ENCODE peak calls at places on chromosomes 2 and 18, in four cellular contexts. One of them, this sample, is unnamed.

GRCh38 chr18:68797901-68798300 is at the start of gene CCDC102B:
- DNase-seq in G401: no peak
- DNase-seq in activated gamma-delta T cell: no peak
- DNase-seq in dermis blood vessel endothelial cell: peak
- DNase-seq in this sample: no peak

GRCh38 chr2:227163998-227164744 is at the start of the genes COL4A3 and COL4A4:
- DNase-seq in activated gamma-delta T cell: no peak
- DNase-seq in dermis blood vessel endothelial cell: no peak
- DNase-seq in G401: no peak
- DNase-seq in this sample: peak

GRCh38 chr2:197248623-197249022 is 62.0 kb downstream of the ANKRD44 start:
- DNase-seq in G401: no peak
- DNase-seq in dermis blood vessel endothelial cell: no peak
- DNase-seq in activated gamma-delta T cell: no peak
- DNase-seq in this sample: no peak

GRCh38 chr2:190835303-190835930 is 45.2 kb upstream of the GLS start:
- DNase-seq in dermis blood vessel endothelial cell: peak
- DNase-seq in G401: no peak
- DNase-seq in activated gamma-delta T cell: no peak
- DNase-seq in this sample: no peak

GRCh38 chr2:112749755-112750559 is 14.5 kb downstream of the CKAP2L start:
- DNase-seq in activated gamma-delta T cell: peak
- DNase-seq in G401: peak
- DNase-seq in dermis blood vessel endothelial cell: peak
- DNase-seq in this sample: peak

GRCh38 chr2:118322381-118322780 is 234.1 kb downstream of the INSIG2 start:
- DNase-seq in dermis blood vessel endothelial cell: no peak
- DNase-seq in G401: no peak
- DNase-seq in activated gamma-delta T cell: no peak
- DNase-seq in this sample: no peak

GRCh38 chr2:19955544-19956422 is 34.1 kb downstream of the WDR35 start:
- DNase-seq in dermis blood vessel endothelial cell: peak
- DNase-seq in G401: peak
- DNase-seq in activated gamma-delta T cell: no peak
- DNase-seq in this sample: no peak

GRCh38 chr2:147760984-147761383 is 83.8 kb upstream of the ACVR2A start:
- DNase-seq in G401: no peak
- DNase-seq in dermis blood vessel endothelial cell: no peak
- DNase-seq in activated gamma-delta T cell: no peak
- DNase-seq in this sample: no peak

GRCh38 chr2:223944166-223944703 is 900 bp downstream of the WDFY1 start:
- DNase-seq in dermis blood vessel endothelial cell: peak
- DNase-seq in G401: peak
- DNase-seq in activated gamma-delta T cell: peak
- DNase-seq in this sample: peak

GRCh38 chr2:111705711-111706323 is 178.2 kb downstream of the ANAPC1 start:
- DNase-seq in activated gamma-delta T cell: no peak
- DNase-seq in G401: no peak
- DNase-seq in dermis blood vessel endothelial cell: peak
- DNase-seq in this sample: no peak

GRCh38 chr18:59631583-59632181 is 65.5 kb downstream of the CCBE1 start:
- DNase-seq in G401: no peak
- DNase-seq in activated gamma-delta T cell: no peak
- DNase-seq in dermis blood vessel endothelial cell: peak
- DNase-seq in this sample: no peak

GRCh38 chr18:8982416-8983183 is 119.9 kb upstream of the NDUFV2 start:
- DNase-seq in activated gamma-delta T cell: no peak
- DNase-seq in dermis blood vessel endothelial cell: peak
- DNase-seq in G401: peak
- DNase-seq in this sample: peak

GRCh38 chr2:221958224-221958623 is 340.6 kb downstream of the PAX3 start:
- DNase-seq in activated gamma-delta T cell: no peak
- DNase-seq in G401: no peak
- DNase-seq in dermis blood vessel endothelial cell: no peak
- DNase-seq in this sample: no peak

GRCh38 chr2:45761660-45762059 is 110.2 kb downstream of the PRKCE start:
- DNase-seq in activated gamma-delta T cell: no peak
- DNase-seq in dermis blood vessel endothelial cell: no peak
- DNase-seq in G401: no peak
- DNase-seq in this sample: no peak

GRCh38 chr18:35510071-35511010 is 12.6 kb upstream of the INO80C start:
- DNase-seq in G401: no peak
- DNase-seq in dermis blood vessel endothelial cell: no peak
- DNase-seq in activated gamma-delta T cell: no peak
- DNase-seq in this sample: no peak

GRCh38 chr2:197647961-197648690 is 27.3 kb downstream of the RFTN2 start:
- DNase-seq in G401: no peak
- DNase-seq in activated gamma-delta T cell: no peak
- DNase-seq in dermis blood vessel endothelial cell: peak
- DNase-seq in this sample: no peak

GRCh38 chr18:34729264-34729663 is 19.2 kb downstream of the DTNA start:
- DNase-seq in activated gamma-delta T cell: no peak
- DNase-seq in dermis blood vessel endothelial cell: peak
- DNase-seq in G401: no peak
- DNase-seq in this sample: no peak

GRCh38 chr2:44931177-44931795 is 10.2 kb upstream of the SIX3 start:
- DNase-seq in G401: no peak
- DNase-seq in activated gamma-delta T cell: no peak
- DNase-seq in dermis blood vessel endothelial cell: no peak
- DNase-seq in this sample: no peak

GRCh38 chr2:75870133-75870532 is 159.4 kb upstream of the GCFC2 start:
- DNase-seq in activated gamma-delta T cell: no peak
- DNase-seq in G401: no peak
- DNase-seq in dermis blood vessel endothelial cell: no peak
- DNase-seq in this sample: no peak

GRCh38 chr2:151827564-151828142 is 568 bp downstream of the ARL5A start:
- DNase-seq in dermis blood vessel endothelial cell: peak
- DNase-seq in activated gamma-delta T cell: no peak
- DNase-seq in G401: no peak
- DNase-seq in this sample: no peak

GRCh38 chr2:217396586-217396985 is 536.7 kb upstream of the TNP1 start:
- DNase-seq in dermis blood vessel endothelial cell: no peak
- DNase-seq in activated gamma-delta T cell: no peak
- DNase-seq in G401: no peak
- DNase-seq in this sample: no peak

GRCh38 chr2:195902857-195903256 is 165.8 kb downstream of the DNAH7 start:
- DNase-seq in activated gamma-delta T cell: no peak
- DNase-seq in G401: no peak
- DNase-seq in dermis blood vessel endothelial cell: no peak
- DNase-seq in this sample: no peak

GRCh38 chr2:45237850-45238542 is 228.7 kb upstream of the SIX2 start:
- DNase-seq in G401: no peak
- DNase-seq in activated gamma-delta T cell: no peak
- DNase-seq in dermis blood vessel endothelial cell: peak
- DNase-seq in this sample: no peak

GRCh38 chr2:106111882-106112571 is 82.1 kb downstream of the UXS1 start:
- DNase-seq in G401: no peak
- DNase-seq in activated gamma-delta T cell: no peak
- DNase-seq in dermis blood vessel endothelial cell: no peak
- DNase-seq in this sample: no peak

GRCh38 chr2:47271054-47272000 is 116.2 kb upstream of the STPG4 start:
- DNase-seq in G401: no peak
- DNase-seq in activated gamma-delta T cell: no peak
- DNase-seq in dermis blood vessel endothelial cell: peak
- DNase-seq in this sample: no peak

GRCh38 chr2:192127434-192127833 is 67.3 kb downstream of the TMEFF2 start:
- DNase-seq in G401: no peak
- DNase-seq in activated gamma-delta T cell: no peak
- DNase-seq in dermis blood vessel endothelial cell: no peak
- DNase-seq in this sample: no peak